ENCODE peak calls at places on chromosomes 11 and 22, in five cellular contexts. B, P, X, I and S are unnamed samples.

GRCh38 chr11:2778630-2779498 is 79.1 kb upstream of the KCNQ1OT1 start:
- DNase-seq in B (peak), P (no peak), X (peak), I (peak), S (peak)

GRCh38 chr22:29041408-29041807 is 20.2 kb downstream of the C22orf31 start:
- DNase-seq in B (no peak), P (no peak), X (no peak), I (no peak), S (no peak)

GRCh38 chr11:20015101-20015500 is 145.2 kb downstream of the DBX1 start:
- DNase-seq in B (no peak), P (no peak), X (no peak), I (no peak), S (no peak)

GRCh38 chr11:72446929-72447753 is 12.8 kb upstream of the CLPB start:
- DNase-seq in B (no peak), P (peak), X (no peak), I (no peak), S (peak)

GRCh38 chr11:9138612-9139579 is 47.5 kb upstream of the SCUBE2 start:
- DNase-seq in B (no peak), P (no peak), X (peak), I (peak), S (no peak)

GRCh38 chr11:9112075-9112474 is 20.7 kb upstream of the SCUBE2 start:
- DNase-seq in B (no peak), P (no peak), X (no peak), I (no peak), S (no peak)

GRCh38 chr11:64900263-64900678 is 16.7 kb downstream of the ATG2A start:
- DNase-seq in B (no peak), P (peak), X (no peak), I (no peak), S (peak)

GRCh38 chr11:69447786-69448185 is 33.7 kb upstream of the LINC01488 start:
- DNase-seq in B (no peak), P (no peak), X (peak), I (no peak), S (no peak)

GRCh38 chr11:77602385-77603105 is 12.8 kb downstream of the AQP11 start:
- DNase-seq in B (no peak), P (no peak), X (no peak), I (no peak), S (no peak)

GRCh38 chr11:19087658-19088057 is 27.1 kb upstream of the MRGPRX2 start:
- DNase-seq in B (no peak), P (no peak), X (no peak), I (no peak), S (no peak)

GRCh38 chr11:71562120-71562519 is 3.2 kb upstream of the KRTAP5-10 start:
- DNase-seq in B (no peak), P (no peak), X (no peak), I (no peak), S (no peak)

GRCh38 chr11:22633354-22633902 is 7.8 kb upstream of the FANCF start:
- DNase-seq in B (no peak), P (no peak), X (no peak), I (no peak), S (no peak)

GRCh38 chr11:67584881-67585873 is 1.6 kb downstream of the GSTP1 start:
- DNase-seq in B (no peak), P (no peak), X (no peak), I (no peak), S (no peak)

GRCh38 chr11:124582565-124582964 is 12.8 kb downstream of the OR8A1 start:
- DNase-seq in B (no peak), P (no peak), X (no peak), I (no peak), S (no peak)

GRCh38 chr11:24560324-24560723 is 63.5 kb downstream of the LUZP2 start:
- DNase-seq in B (no peak), P (no peak), X (no peak), I (no peak), S (no peak)

GRCh38 chr11:12893787-12894672 is 115.1 kb upstream of the RASSF10 start:
- DNase-seq in B (peak), P (peak), X (peak), I (peak), S (peak)

GRCh38 chr11:22459053-22459452 is 120.9 kb downstream of the SLC17A6 start:
- DNase-seq in B (no peak), P (no peak), X (no peak), I (no peak), S (no peak)

GRCh38 chr11:134139873-134140331 is 71.0 kb downstream of the JAM3 start:
- DNase-seq in B (no peak), P (peak), X (peak), I (peak), S (peak)

GRCh38 chr22:33544707-33545106 is 375.6 kb downstream of the LARGE1 start:
- DNase-seq in B (no peak), P (no peak), X (no peak), I (no peak), S (no peak)

GRCh38 chr11:118883368-118884071 is at the start of gene CXCR5:
- DNase-seq in B (no peak), P (peak), X (no peak), I (no peak), S (peak)

GRCh38 chr11:72730706-72731105 is 21.5 kb downstream of the ARAP1 start:
- DNase-seq in B (no peak), P (no peak), X (no peak), I (no peak), S (no peak)

GRCh38 chr11:110467556-110467955 is 37.8 kb downstream of the FDX1 start:
- DNase-seq in B (no peak), P (no peak), X (no peak), I (no peak), S (no peak)

GRCh38 chr11:1757861-1758610 is 5.7 kb downstream of the CTSD start:
- DNase-seq in B (no peak), P (no peak), X (no peak), I (no peak), S (peak)

GRCh38 chr22:31451709-31452571 is 37.7 kb downstream of the EIF4ENIF1 start:
- DNase-seq in B (no peak), P (peak), X (no peak), I (no peak), S (peak)

GRCh38 chr11:119006696-119007095 is 8.8 kb downstream of the CENATAC start:
- DNase-seq in B (no peak), P (no peak), X (no peak), I (no peak), S (no peak)

GRCh38 chr11:22730319-22730718 is 63.9 kb downstream of the GAS2 start:
- DNase-seq in B (no peak), P (peak), X (no peak), I (no peak), S (peak)

GRCh38 chr22:24486501-24486921 is 8.6 kb upstream of the UPB1 start:
- DNase-seq in B (no peak), P (peak), X (no peak), I (no peak), S (peak)

GRCh38 chr11:1714908-1715885 is 18.2 kb downstream of the KRTAP5-6 start:
- DNase-seq in B (no peak), P (no peak), X (no peak), I (no peak), S (no peak)

GRCh38 chr11:119758291-119758690 is 29.3 kb upstream of the NECTIN1 start:
- DNase-seq in B (no peak), P (no peak), X (no peak), I (no peak), S (no peak)

GRCh38 chr22:22714600-22715361 is 70.4 kb downstream of the GGTLC2 start:
- DNase-seq in B (no peak), P (peak), X (no peak), I (no peak), S (no peak)

GRCh38 chr11:110177057-110177397 is 83.8 kb downstream of the ZC3H12C start:
- DNase-seq in B (no peak), P (no peak), X (no peak), I (no peak), S (no peak)

GRCh38 chr11:88315981-88316441 is 21.5 kb downstream of the CTSC start:
- DNase-seq in B (no peak), P (no peak), X (no peak), I (no peak), S (no peak)

GRCh38 chr22:47199949-47200272 is 437.5 kb downstream of the TBC1D22A start:
- DNase-seq in B (no peak), P (no peak), X (no peak), I (no peak), S (no peak)

GRCh38 chr11:61493832-61494231 is 14.7 kb upstream of the LRRC10B start:
- DNase-seq in B (no peak), P (no peak), X (no peak), I (no peak), S (no peak)

GRCh38 chr22:31350410-31350863 is 4.3 kb upstream of the PATZ1 start:
- DNase-seq in B (no peak), P (no peak), X (peak), I (no peak), S (no peak)

GRCh38 chr11:106012744-106013143 is 9.3 kb downstream of the MSANTD4 start:
- DNase-seq in B (no peak), P (no peak), X (peak), I (no peak), S (no peak)

GRCh38 chr11:1751521-1751921 is 1.1 kb upstream of the IFITM10 start:
- DNase-seq in B (no peak), P (no peak), X (no peak), I (no peak), S (peak)

GRCh38 chr11:65639623-65640482 is 2.0 kb downstream of the SIPA1 start:
- DNase-seq in B (no peak), P (peak), X (no peak), I (no peak), S (peak)

GRCh38 chr22:50403701-50404101 is 60.6 kb downstream of the PPP6R2 start:
- DNase-seq in B (no peak), P (no peak), X (peak), I (peak), S (no peak)

GRCh38 chr22:43743131-43743530 is 69.0 kb downstream of the EFCAB6 start:
- DNase-seq in B (no peak), P (no peak), X (no peak), I (no peak), S (no peak)
- TF ChIP-seq CTCF in B (peak), P (no peak), X (no peak), I (no peak), S (peak)

DNA sequence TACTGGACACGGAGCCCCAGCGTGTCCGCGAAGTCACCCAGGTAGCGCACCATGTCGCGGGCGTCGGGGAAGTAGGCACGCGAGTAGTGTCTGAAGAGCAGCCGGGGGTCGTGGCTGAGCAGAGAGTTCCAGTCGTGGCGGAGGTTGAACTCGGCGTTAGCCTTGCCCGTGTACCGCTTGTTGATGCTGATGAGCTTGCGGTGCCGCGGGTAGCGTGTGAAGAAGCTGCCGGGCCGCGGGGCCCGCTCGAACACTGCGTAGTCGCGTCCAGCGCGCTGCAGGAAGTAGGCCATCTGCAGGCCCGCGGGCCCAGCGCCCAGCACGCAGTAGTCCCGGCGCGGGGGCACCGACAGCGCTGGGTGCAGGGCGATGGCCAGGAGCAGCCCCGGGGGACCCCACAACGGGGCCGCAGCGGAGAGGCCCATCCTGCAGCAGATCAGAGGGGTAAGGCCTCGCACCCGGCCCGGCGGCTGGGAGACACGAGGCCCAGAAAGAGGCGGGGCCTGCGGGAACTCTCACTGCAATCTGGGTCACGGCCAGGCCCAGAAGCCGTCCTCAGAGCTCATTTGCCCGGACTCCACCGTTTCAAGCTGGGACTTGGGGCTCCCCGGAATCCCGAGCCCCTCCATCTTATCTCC is 723 bp downstream of the FOXRED2 start:
- DNase-seq in B (no peak), P (no peak), X (no peak), I (peak), S (no peak)
- TF ChIP-seq CTCF in B (no peak), P (no peak), X (no peak), I (no peak), S (no peak)

GRCh38 chr11:126864934-126865333 is 135.6 kb downstream of the KIRREL3 start:
- DNase-seq in B (peak), P (no peak), X (no peak), I (no peak), S (no peak)

GRCh38 chr11:126863294-126863997 is 137.1 kb downstream of the KIRREL3 start:
- DNase-seq in B (peak), P (no peak), X (no peak), I (no peak), S (no peak)

GRCh38 chr11:126857860-126858808 is 142.4 kb downstream of the KIRREL3 start:
- DNase-seq in B (peak), P (no peak), X (peak), I (no peak), S (no peak)

GRCh38 chr11:126861796-126862195 is 138.8 kb downstream of the KIRREL3 start:
- DNase-seq in B (no peak), P (no peak), X (no peak), I (no peak), S (no peak)

DNA sequence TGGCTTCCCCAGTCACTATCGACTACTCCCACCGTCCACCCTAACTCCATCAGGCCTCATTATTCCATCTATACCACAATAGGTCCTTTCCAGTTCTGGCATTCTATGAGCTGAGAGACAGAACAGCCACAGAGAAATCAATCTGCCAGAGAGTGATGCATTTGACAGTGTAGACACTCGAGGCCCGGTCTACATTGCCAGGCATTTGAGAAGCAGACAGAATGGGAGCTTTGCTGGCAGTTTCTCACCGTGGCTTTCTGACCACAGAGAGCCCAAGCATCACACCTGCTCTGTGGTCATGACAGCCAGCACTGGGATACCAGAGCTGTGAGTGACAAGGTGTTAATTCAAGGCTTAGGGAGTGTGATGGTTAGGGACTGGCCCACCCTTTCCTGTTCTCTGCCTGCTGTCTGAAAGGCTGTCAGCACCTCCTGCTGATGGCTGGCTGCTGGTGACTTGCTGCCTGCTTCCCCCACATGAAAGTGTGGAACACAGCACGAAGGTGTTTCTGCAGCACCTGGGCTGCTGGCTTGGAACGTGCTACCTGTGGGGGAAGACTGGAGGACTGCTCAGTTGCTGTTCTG is 137.8 kb downstream of the KIRREL3 start:
- DNase-seq in B (peak), P (no peak), X (no peak), I (no peak), S (no peak)
- TF ChIP-seq CTCF in B (no peak), P (no peak), X (no peak), I (no peak), S (no peak)

GRCh38 chr11:132125855-132126841 is 755.7 kb downstream of the NTM start:
- DNase-seq in B (no peak), P (peak), X (no peak), I (no peak), S (peak)

GRCh38 chr11:132123854-132124835 is 753.7 kb downstream of the NTM start:
- DNase-seq in B (no peak), P (no peak), X (no peak), I (no peak), S (no peak)

GRCh38 chr11:132131051-132131450 is 760.6 kb downstream of the NTM start:
- DNase-seq in B (no peak), P (no peak), X (no peak), I (no peak), S (no peak)

GRCh38 chr11:132123449-132123848 is 753.0 kb downstream of the NTM start:
- DNase-seq in B (no peak), P (no peak), X (no peak), I (no peak), S (no peak)

GRCh38 chr11:132126973-132127900 is 756.8 kb downstream of the NTM start:
- DNase-seq in B (no peak), P (peak), X (peak), I (peak), S (peak)
- TF ChIP-seq CTCF in B (peak), P (peak), X (no peak), I (no peak), S (peak)

DNA sequence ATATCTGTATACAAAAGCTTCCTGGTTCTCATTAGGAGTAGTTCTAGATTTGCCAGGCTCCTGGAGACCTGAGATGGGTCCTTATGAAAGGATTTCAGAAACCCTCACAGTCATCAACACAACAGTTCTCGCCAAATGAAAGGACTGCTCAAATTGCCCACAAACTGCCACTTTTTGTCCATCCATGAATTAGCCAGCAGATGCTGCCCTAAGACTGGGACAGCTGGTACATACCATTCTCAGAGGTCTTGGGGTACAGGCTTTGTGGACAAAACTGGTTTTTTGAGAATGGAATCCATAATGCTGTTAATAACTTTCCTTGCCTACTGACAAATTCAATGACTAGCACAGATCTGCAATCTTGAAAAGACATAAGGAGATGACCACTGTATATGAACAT is 23.4 kb upstream of the BDNF start:
- DNase-seq in B (no peak), P (no peak), X (no peak), I (no peak), S (no peak)
- TF ChIP-seq CTCF in B (no peak), P (no peak), X (no peak), I (no peak), S (no peak)

GRCh38 chr11:34870548-34871209 is 45.5 kb downstream of the APIP start:
- DNase-seq in B (no peak), P (no peak), X (no peak), I (no peak), S (no peak)

GRCh38 chr11:34865261-34865660 is 50.9 kb downstream of the APIP start:
- DNase-seq in B (no peak), P (no peak), X (no peak), I (no peak), S (no peak)

GRCh38 chr11:34866375-34866774 is 49.8 kb downstream of the APIP start:
- DNase-seq in B (no peak), P (no peak), X (no peak), I (no peak), S (no peak)

GRCh38 chr11:34874202-34874601 is 42.0 kb downstream of the APIP start:
- DNase-seq in B (no peak), P (no peak), X (no peak), I (no peak), S (no peak)

GRCh38 chr11:34869425-34869824 is 46.8 kb downstream of the APIP start:
- DNase-seq in B (no peak), P (no peak), X (no peak), I (no peak), S (no peak)
- TF ChIP-seq CTCF in B (peak), P (no peak), X (no peak), I (no peak), S (peak)

DNA sequence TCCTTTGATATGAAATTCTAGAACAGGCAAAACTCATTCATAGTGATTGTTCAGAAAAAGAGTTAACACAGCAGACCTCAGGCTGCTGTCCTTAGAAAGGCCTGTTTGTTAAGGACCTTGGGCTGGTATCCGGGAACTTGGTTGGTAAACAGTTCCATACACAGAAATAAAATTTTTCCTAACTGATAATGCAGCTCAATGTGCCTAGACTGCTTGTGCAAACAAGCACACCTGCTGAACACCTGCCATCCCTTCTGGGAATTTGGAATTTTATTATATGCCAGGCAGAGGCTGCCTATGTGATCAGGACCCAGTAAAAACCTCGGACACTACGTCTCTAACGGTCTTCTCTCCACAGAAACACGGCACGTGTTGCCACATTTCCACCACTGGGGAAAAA is 11.5 kb downstream of the THAP12 start:
- DNase-seq in B (no peak), P (no peak), X (peak), I (no peak), S (no peak)
- TF ChIP-seq CTCF in B (no peak), P (no peak), X (no peak), I (no peak), S (no peak)

DNA sequence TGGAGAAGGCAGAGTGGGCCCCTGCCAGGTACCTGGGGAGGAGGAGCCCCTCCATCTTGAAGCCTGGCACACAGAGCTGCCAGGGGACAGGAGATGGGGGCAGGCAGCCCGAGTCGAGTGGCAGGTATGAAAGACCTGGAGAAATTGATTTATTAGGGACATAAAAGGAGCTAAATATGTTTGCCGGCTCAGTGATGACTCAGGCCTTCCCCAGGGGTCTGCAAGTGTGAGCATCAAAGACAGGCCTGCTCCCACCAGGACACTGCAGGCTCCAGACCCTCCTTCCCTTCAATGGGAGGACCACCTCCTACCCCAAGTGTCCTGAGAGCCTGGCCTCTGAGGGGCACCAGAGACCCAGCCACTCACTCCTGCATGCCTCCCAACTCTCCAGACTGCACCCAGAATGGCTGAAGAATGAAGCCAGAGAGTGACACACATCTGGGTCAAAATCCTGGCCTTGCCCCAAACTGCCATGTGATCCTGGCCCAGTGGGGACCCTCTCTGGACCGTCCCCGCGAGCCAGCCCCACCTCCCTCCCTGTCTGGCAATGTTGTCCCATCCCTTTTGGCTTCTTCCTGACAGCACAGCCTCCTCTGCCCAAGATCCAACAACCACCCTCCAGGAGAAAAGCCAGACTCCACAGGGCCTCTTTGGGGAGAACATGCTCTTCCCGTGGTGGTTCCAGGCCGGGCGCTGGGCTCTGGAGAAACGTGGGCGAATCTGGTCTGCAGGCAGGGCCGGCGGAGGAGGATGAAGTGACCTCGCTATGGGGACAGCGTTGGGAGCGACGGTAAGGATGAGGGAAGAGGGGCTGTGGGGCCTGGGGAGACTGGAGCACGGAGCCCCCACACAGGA is 36.2 kb downstream of the CYTH4 start:
- DNase-seq in B (no peak), P (no peak), X (no peak), I (no peak), S (no peak)
- TF ChIP-seq CTCF in B (no peak), P (no peak), X (no peak), I (no peak), S (no peak)